ENCODE peak calls at places on chromosomes 12 and 14, in eight cellular contexts. P is IMR-90, X is adipocyte, Y is mesenchymal stem cell, G is keratinocyte, O is neuronal stem cell, W is H9, M is fibroblast of lung. L is an unnamed sample.

GRCh38 chr12:12282761-12283160 is 15.9 kb upstream of the LRP6 start:
- DNase-seq in G (no peak), P (peak), X (peak), W (no peak), M (peak), Y (peak), O (no peak), L (no peak)

GRCh38 chr12:79934309-79935020 is 432 bp downstream of the PPP1R12A start:
- DNase-seq in W (peak), P (peak), G (no peak), M (peak), X (peak), Y (peak), O (no peak), L (no peak)

GRCh38 chr12:19572920-19573558 is 133.7 kb downstream of the AEBP2 start:
- DNase-seq in O (no peak), G (peak), Y (peak), M (peak), P (peak), W (peak), X (peak), L (no peak)

GRCh38 chr12:96501139-96501741 is 11.9 kb downstream of the CFAP54 start:
- DNase-seq in P (peak), W (peak), O (no peak), X (peak), M (peak), G (no peak), Y (peak), L (no peak)

GRCh38 chr12:108633081-108633533 is 587 bp downstream of the SELPLG start:
- DNase-seq in W (peak), O (no peak), G (no peak), P (no peak), X (no peak), M (no peak), Y (no peak), L (no peak)

GRCh38 chr12:113136128-113136989 is 798 bp upstream of the RASAL1 start:
- DNase-seq in P (no peak), Y (no peak), M (no peak), O (no peak), G (no peak), W (no peak), X (no peak), L (no peak)

GRCh38 chr12:132814232-132814631 is 14.4 kb downstream of the GOLGA3 start:
- DNase-seq in X (no peak), P (no peak), G (no peak), Y (no peak), M (no peak), W (no peak), O (no peak), L (no peak)

GRCh38 chr14:76514599-76514998 is 138.7 kb downstream of the ESRRB start:
- DNase-seq in Y (no peak), W (no peak), X (no peak), P (peak), M (peak), G (peak), O (no peak), L (peak)

GRCh38 chr12:132500137-132500855 is 10.3 kb downstream of the FBRSL1 start:
- DNase-seq in W (no peak), X (no peak), M (no peak), O (no peak), G (no peak), P (no peak), Y (no peak), L (no peak)

GRCh38 chr14:67704484-67705089 is 2.9 kb downstream of the RDH12 start:
- DNase-seq in M (peak), P (peak), W (no peak), O (peak), Y (peak), G (no peak), X (peak), L (peak)

GRCh38 chr12:12126551-12126950 is 55.8 kb downstream of the BCL2L14 start:
- DNase-seq in O (no peak), M (no peak), X (no peak), G (peak), Y (no peak), W (no peak), P (no peak), L (no peak)

GRCh38 chr14:83960832-83961512 is 1569.0 kb upstream of the FLRT2 start:
- DNase-seq in M (no peak), W (peak), O (no peak), G (no peak), P (no peak), X (no peak), Y (no peak), L (no peak)

GRCh38 chr14:61997146-61997545 is 234.9 kb downstream of the SNAPC1 start:
- DNase-seq in X (no peak), G (no peak), M (no peak), Y (no peak), W (no peak), P (peak), O (no peak), L (no peak)

GRCh38 chr12:127773520-127773919 is 493.4 kb upstream of the TMEM132C start:
- DNase-seq in X (no peak), Y (no peak), M (no peak), O (no peak), P (no peak), G (no peak), W (peak), L (no peak)

GRCh38 chr12:7966558-7966957 is 30.6 kb upstream of the SLC2A3 start:
- DNase-seq in Y (no peak), X (no peak), W (no peak), M (no peak), P (no peak), G (no peak), O (no peak), L (no peak)

GRCh38 chr14:21039585-21040369 is 2.4 kb upstream of the RNASE7 start:
- DNase-seq in O (peak), Y (peak), P (peak), G (no peak), M (peak), W (peak), X (peak), L (no peak)

GRCh38 chr12:90652280-90652679 is 302.7 kb downstream of the CCER1 start:
- DNase-seq in M (no peak), G (no peak), O (no peak), P (no peak), Y (no peak), W (peak), X (no peak), L (no peak)

GRCh38 chr12:53288322-53288721 is 7.0 kb upstream of the PFDN5 start:
- DNase-seq in X (no peak), W (no peak), O (no peak), M (no peak), G (no peak), P (no peak), Y (no peak), L (no peak)

GRCh38 chr12:106903241-106903950 is 52.3 kb upstream of the TMEM263 start:
- DNase-seq in Y (peak), G (no peak), P (peak), O (peak), W (peak), M (peak), X (peak), L (no peak)

GRCh38 chr14:72700338-72701231 is 193.3 kb downstream of the DPF3 start:
- DNase-seq in Y (no peak), G (no peak), M (no peak), X (peak), P (peak), O (no peak), W (no peak), L (no peak)

GRCh38 chr14:45970589-45970988 is 681.0 kb downstream of the RPL10L start:
- DNase-seq in M (no peak), O (no peak), W (no peak), P (no peak), Y (no peak), X (no peak), G (no peak), L (no peak)

GRCh38 chr12:76197283-76197682 is 112.8 kb upstream of the NAP1L1 start:
- DNase-seq in X (no peak), Y (no peak), P (no peak), M (no peak), G (no peak), O (no peak), W (no peak), L (no peak)

GRCh38 chr14:67385120-67385519 is 25.0 kb downstream of the EIF2S1 start:
- DNase-seq in G (no peak), Y (no peak), M (no peak), O (no peak), X (no peak), P (no peak), W (no peak), L (no peak)

GRCh38 chr14:96287856-96288255 is 31.8 kb downstream of the BDKRB1 start:
- DNase-seq in P (no peak), M (no peak), X (no peak), Y (no peak), O (no peak), G (no peak), W (no peak), L (no peak)

GRCh38 chr12:44509471-44509870 is 366.6 kb downstream of the NELL2 start:
- DNase-seq in O (peak), W (no peak), Y (peak), P (no peak), G (no peak), M (no peak), X (no peak), L (no peak)

GRCh38 chr12:20188930-20189653 is 179.2 kb upstream of the PDE3A start:
- DNase-seq in W (no peak), O (no peak), P (no peak), M (peak), Y (peak), G (no peak), X (no peak), L (no peak)

GRCh38 chr14:91349481-91350074 is 68.0 kb downstream of the CCDC88C start:
- DNase-seq in X (no peak), O (no peak), W (no peak), M (no peak), P (no peak), G (no peak), Y (no peak), L (no peak)

GRCh38 chr12:46647034-46647433 is 178.8 kb downstream of the SLC38A4 start:
- DNase-seq in M (no peak), Y (no peak), O (no peak), X (no peak), G (no peak), P (no peak), W (no peak), L (no peak)

GRCh38 chr14:51643137-51643536 is 8.6 kb upstream of the FRMD6 start:
- DNase-seq in G (no peak), W (no peak), Y (peak), O (no peak), X (no peak), M (peak), P (peak), L (no peak)
- H3K9ac ChIP-seq in G (no peak), W (no peak), Y (peak), O (no peak), X (no peak), M (no peak), P (no peak), L (no peak)

DNA sequence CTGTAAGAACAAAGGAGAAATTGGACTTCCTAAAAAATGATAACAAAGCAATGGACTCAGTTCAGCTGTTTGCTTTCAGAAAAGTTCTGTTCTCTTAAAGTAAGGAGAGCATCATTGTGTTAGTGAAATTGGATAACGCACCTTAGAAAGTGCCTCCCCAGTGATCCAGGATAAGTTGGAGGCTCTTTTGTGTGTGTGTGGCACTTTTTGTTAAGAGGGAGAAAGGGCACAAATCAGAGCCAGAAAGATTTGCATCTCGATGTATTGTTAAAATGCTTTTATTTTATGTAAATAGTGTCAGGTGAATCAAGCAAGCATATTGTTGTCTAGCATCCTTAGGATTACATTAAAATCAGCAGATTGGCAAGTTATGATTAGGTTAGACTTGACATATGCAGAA is 2.1 kb downstream of the STK38L start:
- DNase-seq in Y (no peak), G (no peak), O (no peak), X (no peak), W (no peak), M (no peak), P (no peak), L (no peak)
- H3K9ac ChIP-seq in Y (peak), G (no peak), O (no peak), X (peak), W (no peak), M (no peak), P (peak), L (no peak)

GRCh38 chr12:6460751-6461371 is 9.0 kb downstream of the TAPBPL start:
- DNase-seq in Y (no peak), O (no peak), P (no peak), G (no peak), M (no peak), W (no peak), X (no peak), L (no peak)
- H3K9ac ChIP-seq in Y (no peak), O (no peak), P (no peak), G (no peak), M (no peak), W (no peak), X (no peak), L (no peak)

GRCh38 chr12:65605019-65605418 is 219.3 kb upstream of the HMGA2 start:
- DNase-seq in G (no peak), O (no peak), P (peak), M (peak), W (no peak), X (no peak), Y (peak), L (no peak)

GRCh38 chr12:65602191-65602578 is 222.1 kb upstream of the HMGA2 start:
- DNase-seq in P (no peak), Y (no peak), O (no peak), W (no peak), X (peak), M (no peak), G (no peak), L (no peak)

GRCh38 chr12:65606008-65606766 is 218.1 kb upstream of the HMGA2 start:
- DNase-seq in M (no peak), W (no peak), Y (no peak), G (no peak), O (no peak), P (no peak), X (no peak), L (no peak)

GRCh38 chr12:65603428-65604351 is 220.6 kb upstream of the HMGA2 start:
- DNase-seq in O (no peak), G (no peak), W (no peak), Y (peak), X (peak), M (peak), P (peak), L (no peak)

DNA sequence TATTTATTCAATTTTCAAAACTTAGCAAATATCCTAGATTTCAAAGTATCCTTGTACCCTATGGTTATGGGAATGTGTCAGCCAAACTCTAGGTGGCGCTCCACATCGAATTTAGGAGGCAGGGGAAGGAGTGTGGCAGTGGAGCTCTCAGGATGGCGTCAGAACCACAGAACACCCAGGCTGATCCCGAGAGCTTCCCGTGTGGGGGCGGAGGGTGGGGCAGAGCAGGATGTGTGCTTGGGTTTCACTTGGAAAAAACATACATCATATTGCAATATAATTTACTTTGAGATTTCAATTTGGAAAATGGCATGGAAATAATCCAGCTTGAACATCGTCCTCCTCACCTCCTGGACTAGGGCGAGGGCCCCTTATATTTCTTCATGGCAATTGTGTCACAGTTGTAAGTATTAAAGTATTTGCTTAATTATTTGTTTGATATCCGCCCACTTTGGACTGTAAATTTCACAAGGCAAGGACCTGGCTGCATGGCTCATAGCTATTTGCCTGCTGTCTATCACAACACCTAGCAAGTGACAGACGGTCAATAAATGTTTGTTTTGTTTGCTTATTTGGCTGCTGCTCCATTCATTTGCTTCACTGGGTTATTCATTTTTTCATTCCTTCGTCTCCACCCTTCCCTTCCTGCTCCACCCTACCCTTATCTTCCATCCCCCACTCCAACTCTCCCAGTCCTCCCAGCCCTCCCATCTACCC is 221.5 kb upstream of the HMGA2 start:
- DNase-seq in M (peak), P (peak), Y (peak), X (peak), W (peak), O (peak), G (no peak), L (no peak)
- H3K9ac ChIP-seq in M (peak), P (peak), Y (peak), X (peak), W (no peak), O (no peak), G (peak), L (no peak)

DNA sequence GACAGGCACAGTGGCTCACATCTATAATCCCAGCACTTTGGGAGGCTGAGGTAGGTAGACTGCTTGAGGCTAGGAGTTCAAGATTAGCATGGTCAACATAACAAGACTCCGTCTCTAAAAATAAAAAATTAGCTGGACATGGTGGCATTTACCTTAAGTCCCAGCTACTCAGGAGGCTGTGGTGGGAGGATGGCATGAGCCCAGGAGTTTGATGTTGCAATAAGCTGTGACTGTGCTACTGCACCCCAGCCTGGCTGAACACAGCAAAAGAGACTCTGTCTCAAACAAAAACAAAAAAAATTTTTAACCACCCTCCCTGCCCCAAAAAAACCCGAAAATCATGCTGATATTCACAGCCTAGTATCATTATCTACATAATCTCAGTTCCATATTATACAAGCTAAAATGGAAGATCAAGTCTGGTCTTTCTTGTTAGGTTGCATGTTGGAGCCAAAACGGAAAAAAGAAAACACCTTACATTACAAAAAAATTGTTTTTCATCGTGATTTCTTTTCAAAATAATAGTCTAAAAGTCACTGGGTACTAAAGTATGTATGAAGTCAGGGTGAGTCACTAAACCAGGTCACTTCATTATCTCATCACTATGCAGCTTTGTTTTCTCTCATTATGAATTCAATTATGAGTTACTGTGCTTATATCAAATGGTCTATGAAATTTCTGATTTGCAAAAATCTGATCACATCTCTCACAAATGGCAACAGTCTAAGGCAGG is 13.8 kb downstream of the GXYLT1 start:
- DNase-seq in W (no peak), M (peak), Y (peak), G (no peak), X (peak), O (no peak), P (peak), L (no peak)
- H3K9ac ChIP-seq in W (no peak), M (no peak), Y (peak), G (peak), X (peak), O (no peak), P (no peak), L (peak)

DNA sequence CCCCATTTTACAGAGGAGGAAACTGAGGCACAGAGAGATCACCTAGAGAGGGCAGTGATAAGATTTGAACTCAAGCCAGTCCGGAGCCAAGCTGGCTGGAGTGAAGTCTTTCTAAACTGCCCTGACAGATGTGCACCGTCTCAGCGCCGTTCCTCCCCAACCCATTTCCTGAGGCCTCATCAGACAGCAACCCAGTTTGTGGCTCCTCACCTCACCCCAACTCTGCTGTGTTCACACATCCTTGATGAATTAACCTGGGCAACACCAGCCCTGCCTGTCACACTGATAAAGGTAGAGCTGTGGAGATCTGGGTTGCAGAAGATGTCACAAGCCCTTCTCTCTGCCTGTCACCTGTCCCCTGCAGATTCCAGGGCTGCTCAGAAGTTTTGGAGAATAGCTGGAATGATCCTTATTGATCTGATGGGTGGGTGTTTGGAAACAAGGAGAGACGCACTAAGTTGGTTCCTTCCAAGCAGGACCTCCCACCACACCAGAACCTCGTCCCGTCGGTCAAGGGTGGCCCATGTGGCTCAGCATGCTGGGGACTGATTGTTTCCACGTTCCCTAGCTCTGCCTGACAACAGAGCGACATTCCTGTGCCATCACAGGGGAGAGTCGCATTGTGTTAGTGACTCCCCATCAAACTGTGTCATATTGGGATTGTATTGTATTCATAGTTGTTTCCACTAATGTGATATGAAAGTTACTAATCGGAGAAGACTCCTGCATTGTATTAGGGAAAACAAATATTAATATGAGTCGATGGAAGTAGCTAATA is 200.7 kb downstream of the PHETA1 start:
- DNase-seq in M (no peak), O (no peak), Y (no peak), P (no peak), G (no peak), W (no peak), X (no peak), L (no peak)
- H3K9ac ChIP-seq in M (no peak), O (no peak), Y (no peak), P (no peak), G (no peak), W (no peak), X (no peak), L (no peak)

DNA sequence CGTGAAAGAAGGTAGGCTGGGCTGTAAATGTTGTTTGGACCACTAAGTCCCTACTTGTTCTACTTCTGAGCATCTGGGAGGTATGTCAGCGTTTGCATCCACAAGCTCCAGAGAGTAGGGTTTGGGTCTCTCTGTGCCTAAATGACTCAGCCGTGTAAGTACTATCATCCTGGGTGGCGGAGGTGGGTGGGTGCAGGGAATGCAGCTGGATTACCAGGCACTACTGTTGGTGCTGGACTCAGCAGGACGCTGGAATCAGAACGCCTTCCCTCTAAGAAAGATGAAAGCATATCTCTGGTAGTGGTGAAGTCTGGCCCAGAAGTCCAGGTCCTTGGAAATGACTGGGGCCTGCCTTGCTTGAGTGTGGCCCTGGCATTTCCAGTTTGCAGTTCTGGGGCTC is 289.7 kb downstream of the PCNX1 start:
- DNase-seq in M (no peak), P (no peak), X (no peak), G (no peak), Y (no peak), W (no peak), O (no peak), L (no peak)
- H3K9ac ChIP-seq in M (no peak), P (no peak), X (no peak), G (no peak), Y (no peak), W (no peak), O (no peak), L (no peak)

GRCh38 chr12:57164966-57165365 is 17.5 kb upstream of the LRP1-AS start:
- DNase-seq in G (no peak), P (peak), W (no peak), O (no peak), Y (no peak), M (no peak), X (no peak), L (no peak)
- H3K9ac ChIP-seq in G (no peak), P (no peak), W (no peak), O (no peak), Y (peak), M (no peak), X (peak), L (no peak)